ENCODE peak calls at places on chromosomes 2 and 18, in nine cellular contexts. T is cardiac muscle cell, I is DND-41, G is A549, Y is uterus, X is suprapubic skin, M is brain microvascular endothelial cell, O is lower leg skin, C is tibial artery. H is an unnamed sample.

GRCh38 chr2:231050018-231050901 is 6.4 kb upstream of the PSMD1 start:
- DNase-seq in O (no peak), I (no peak), Y (no peak), X (no peak), T (peak; percentile 23), C (no peak), G (peak; percentile 59), M (no peak), H (no peak)

GRCh38 chr18:47558110-47558750 is 306.8 kb upstream of the SKOR2 start:
- DNase-seq in T (no peak), G (no peak), X (no peak), Y (no peak), M (no peak), C (no peak), I (peak; percentile 45), O (no peak), H (no peak)

GRCh38 chr2:64548795-64549194 is 24.7 kb downstream of the AFTPH start:
- DNase-seq in O (no peak), T (no peak), Y (no peak), C (no peak), X (no peak), I (no peak), M (no peak), G (no peak), H (no peak)

GRCh38 chr18:46167971-46168370 is 63.8 kb downstream of the HAUS1 start:
- DNase-seq in T (no peak), Y (no peak), M (no peak), C (no peak), X (no peak), I (no peak), O (no peak), G (no peak), H (no peak)

GRCh38 chr2:213086566-213086965 is 64.8 kb downstream of the IKZF2 start:
- DNase-seq in I (no peak), O (no peak), X (no peak), G (no peak), T (peak; percentile 8), Y (no peak), M (no peak), C (no peak), H (no peak)

GRCh38 chr2:100903534-100904258 is 83.8 kb downstream of the NPAS2 start:
- DNase-seq in X (no peak), G (peak; percentile 83), O (no peak), M (no peak), I (no peak), C (no peak), T (no peak), Y (no peak), H (no peak)

GRCh38 chr18:79375441-79375840 is 20.3 kb upstream of the NFATC1 start:
- DNase-seq in M (no peak), T (no peak), O (no peak), C (no peak), G (no peak), Y (no peak), I (no peak), X (no peak), H (no peak)

GRCh38 chr2:218003265-218003950 is 613 bp upstream of the TNS1 start:
- DNase-seq in Y (peak; percentile 70), C (peak; percentile 86), G (no peak), O (no peak), M (no peak), T (peak; percentile 87), X (no peak), I (no peak), H (no peak)

GRCh38 chr2:222756951-222757645 is 85.6 kb downstream of the MOGAT1 start:
- DNase-seq in M (peak; percentile 59), T (peak; percentile 41), X (no peak), I (no peak), O (no peak), C (no peak), G (peak; percentile 51), Y (no peak), H (no peak)

GRCh38 chr2:44686561-44686960 is 254.9 kb upstream of the SIX3 start:
- DNase-seq in I (no peak), G (peak; percentile 5), T (peak; percentile 14), O (no peak), Y (no peak), C (no peak), X (no peak), M (peak; percentile 63), H (peak; percentile 2)

GRCh38 chr2:145710303-145710702 is 1190.4 kb upstream of the ZEB2 start:
- DNase-seq in G (no peak), X (no peak), Y (no peak), T (no peak), C (no peak), M (no peak), I (no peak), O (no peak), H (no peak)

GRCh38 chr18:61543518-61543917 is 210.3 kb downstream of the CDH20 start:
- DNase-seq in I (no peak), C (no peak), Y (no peak), M (no peak), O (no peak), G (no peak), T (no peak), X (no peak), H (no peak)

GRCh38 chr18:33231474-33232317 is 208.8 kb downstream of the CCDC178 start:
- DNase-seq in T (peak; percentile 75), G (peak; percentile 54), C (peak; percentile 59), X (no peak), O (peak; percentile 18), M (peak; percentile 59), I (peak; percentile 78), Y (peak; percentile 25), H (no peak)

GRCh38 chr2:167340322-167340721 is 452.0 kb downstream of the XIRP2 start:
- DNase-seq in X (no peak), M (no peak), Y (no peak), I (no peak), O (no peak), G (no peak), T (no peak), C (no peak), H (no peak)

GRCh38 chr2:167345559-167345958 is 457.3 kb downstream of the XIRP2 start:
- DNase-seq in G (no peak), O (no peak), X (no peak), Y (no peak), T (no peak), M (no peak), C (no peak), I (no peak), H (no peak)

DNA sequence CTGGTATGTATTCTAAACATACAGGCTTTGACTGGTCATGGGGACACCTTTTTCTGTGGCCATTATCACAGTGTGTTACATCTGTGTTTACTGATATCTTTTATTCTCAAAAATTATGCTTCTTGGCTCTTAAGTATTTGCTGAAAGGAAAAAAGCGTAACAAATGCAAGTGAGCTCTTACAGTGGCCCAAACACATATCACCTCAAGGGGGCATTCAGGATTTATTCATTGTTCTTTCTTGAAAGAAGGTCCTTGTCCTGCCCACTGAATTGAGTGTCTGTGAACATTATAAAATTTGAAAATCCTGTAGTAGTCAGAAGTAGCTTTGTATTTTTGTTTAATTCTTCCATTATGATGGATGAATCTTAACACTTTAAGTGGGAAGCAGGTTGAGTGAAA is 454.5 kb downstream of the XIRP2 start:
- DNase-seq in Y (no peak), T (peak; percentile 14), X (no peak), O (no peak), G (peak; percentile 14), C (no peak), I (no peak), M (no peak), H (no peak)
- TF ChIP-seq CTCF in Y (no peak), T (peak; percentile 22), X (no peak), O (no peak), G (no peak), C (no peak), I (no peak), M (peak; percentile 47), H (no peak)

DNA sequence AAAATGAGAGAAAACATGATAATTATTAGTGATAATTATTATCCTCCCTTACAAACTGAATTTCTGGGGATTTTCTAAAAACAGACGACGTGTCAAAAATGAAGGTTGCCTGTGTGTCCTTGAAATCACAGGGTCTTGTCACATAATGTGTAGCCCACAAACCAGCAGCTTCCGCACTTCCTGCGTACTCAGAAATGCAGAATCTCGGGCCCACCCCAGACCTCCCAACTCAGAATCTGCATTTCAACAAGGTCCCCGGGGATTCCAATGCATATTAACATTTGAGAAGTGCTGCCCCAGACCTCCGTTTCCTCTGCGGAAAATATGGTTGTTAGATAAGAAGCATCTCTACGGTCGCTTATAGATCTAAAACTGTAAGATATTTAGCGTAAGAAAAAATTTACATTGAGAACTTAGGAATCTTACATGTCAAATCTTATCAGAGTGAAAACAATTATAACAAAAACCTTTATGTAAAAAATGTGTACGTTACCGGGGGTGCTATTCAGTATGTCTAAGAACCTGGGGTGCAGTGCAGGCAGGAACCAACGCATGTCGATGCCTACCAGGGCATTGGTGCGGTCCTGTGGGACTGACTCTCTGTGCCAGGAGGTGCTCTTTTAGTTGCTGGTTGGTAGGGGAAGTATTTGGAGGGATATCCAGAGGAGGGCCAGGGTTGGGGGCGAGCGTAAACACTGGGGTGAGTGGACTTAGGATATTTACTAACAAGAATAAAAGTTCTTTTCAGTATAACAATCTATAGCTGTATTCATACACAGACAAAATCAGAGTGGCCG is 15.2 kb downstream of the CDKL4 start:
- DNase-seq in X (no peak), Y (no peak), C (no peak), T (peak; percentile 27), M (no peak), I (no peak), G (no peak), O (no peak), H (no peak)
- H3K4me3 ChIP-seq in X (peak overlapping the region; percentile 11), Y (no peak overlapping the region), C (no peak overlapping the region), T (peak overlapping the region; percentile 13), M (peak overlapping the region; percentile 50), I (no peak overlapping the region), G (no peak overlapping the region), O (no peak overlapping the region), H (peak overlapping the region; percentile 35)

DNA sequence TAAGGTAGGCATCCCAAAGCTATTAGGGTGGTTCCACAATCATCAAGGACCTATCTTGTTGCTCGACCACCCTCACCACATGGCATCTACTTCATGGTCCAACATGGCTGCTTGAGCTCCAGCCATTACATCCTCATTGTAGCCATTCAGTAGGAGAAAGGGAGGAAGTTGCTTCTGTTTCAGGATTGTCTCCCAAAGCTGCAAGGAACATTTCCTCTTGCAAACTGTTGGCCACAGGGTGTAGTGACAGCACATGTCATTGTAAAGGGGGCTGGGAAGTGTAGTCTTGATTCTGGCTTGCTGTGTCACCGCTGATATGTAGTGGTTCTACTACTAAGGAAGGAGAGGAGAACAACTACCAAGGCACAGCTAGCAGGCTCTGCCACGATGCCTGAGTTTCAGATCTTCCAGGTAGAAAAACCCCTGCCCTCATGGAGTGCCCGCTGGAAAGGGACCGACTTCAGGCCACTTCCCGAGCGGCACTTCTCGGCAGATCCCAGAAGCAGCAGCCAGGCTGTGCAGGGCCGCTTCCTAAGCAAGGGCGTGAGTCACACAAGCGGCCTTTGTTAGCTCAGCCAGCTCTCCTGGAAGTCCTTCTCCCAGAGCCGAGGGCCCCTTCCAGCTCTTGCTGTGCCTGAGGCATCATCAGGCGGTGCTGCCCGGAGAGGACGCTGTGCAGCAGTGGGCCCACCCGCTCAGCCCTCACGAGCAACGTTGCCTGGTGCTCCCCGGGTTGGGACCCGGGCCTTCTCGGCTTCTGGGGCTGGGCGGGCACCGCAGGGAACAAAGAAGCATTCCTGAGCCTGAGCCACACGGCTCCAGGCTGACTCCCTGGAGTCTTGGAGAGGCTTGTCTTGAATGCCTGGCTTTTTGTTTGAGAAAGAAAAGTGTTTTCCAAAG is 58.2 kb downstream of the HS6ST1 start:
- DNase-seq in X (peak; percentile 84), T (peak; percentile 90), I (no peak), C (no peak), M (peak; percentile 82), G (peak; percentile 21), Y (no peak), O (peak; percentile 50), H (peak; percentile 45)
- TF ChIP-seq CTCF in X (peak; percentile 26), T (peak; percentile 39), I (no peak), C (no peak), M (peak; percentile 61), G (no peak), Y (no peak), O (no peak), H (peak; percentile 21)

GRCh38 chr2:39434233-39434897 is 2.7 kb downstream of the MAP4K3 start:
- DNase-seq in O (no peak), I (no peak), G (no peak), X (no peak), C (no peak), Y (no peak), T (no peak), M (no peak), H (no peak)
- H3K4me3 ChIP-seq in O (no peak overlapping the region), I (no peak overlapping the region), G (no peak overlapping the region), X (peak overlapping the region; percentile 64), C (peak overlapping the region; percentile 94), Y (no peak overlapping the region), T (peak overlapping the region; percentile 94), M (no peak overlapping the region), H (peak overlapping the region; percentile 12)

H was measured in AG04449.